ENCODE peak calls at places on chromosomes 16 and 17, in four cellular contexts. P, M, R and A are unnamed samples.

GRCh38 chr17:35175638-35176415 is 18.4 kb downstream of the SLC35G3 start:
- DNase-seq in P (no peak), M (no peak), R (no peak), A (no peak)

GRCh38 chr17:38741853-38742421 is 6.2 kb downstream of the PCGF2 start:
- DNase-seq in P (peak; percentile 83), M (no peak), R (peak; percentile 65), A (no peak)

GRCh38 chr17:17166446-17166845 is 39.7 kb downstream of the PLD6 start:
- DNase-seq in R (no peak), M (no peak), P (no peak), A (no peak)

GRCh38 chr16:70644763-70645597 is 1.4 kb upstream of the IL34 start:
- DNase-seq in M (no peak), R (peak; percentile 41), P (no peak), A (no peak)

GRCh38 chr17:37068266-37068665 is 119.5 kb downstream of the AATF start:
- DNase-seq in M (no peak), R (no peak), P (peak; percentile 35), A (no peak)

GRCh38 chr16:77302249-77302648 is 103.0 kb downstream of the SYCE1L start:
- DNase-seq in R (no peak), M (no peak), P (no peak), A (no peak)

GRCh38 chr17:47203984-47204721 is 5.0 kb upstream of the MYL4 start:
- DNase-seq in P (no peak), M (no peak), R (no peak), A (no peak)

GRCh38 chr17:1511290-1511689 is 5.1 kb downstream of the INPP5K start:
- DNase-seq in M (no peak), P (no peak), R (no peak), A (no peak)

GRCh38 chr16:85372627-85373372 is 240.3 kb upstream of the GSE1 start:
- DNase-seq in R (no peak), P (peak; percentile 61), M (peak; percentile 52), A (no peak)

GRCh38 chr17:18027280-18027679 is 11.7 kb downstream of the ATPAF2 start:
- DNase-seq in M (no peak), P (no peak), R (no peak), A (no peak)

GRCh38 chr16:78770353-78771091 is 671.1 kb downstream of the WWOX start:
- DNase-seq in P (peak; percentile 78), R (peak; percentile 81), M (peak; percentile 49), A (peak; percentile 70)

GRCh38 chr16:88630941-88631340 is 7.4 kb upstream of the IL17C start:
- DNase-seq in R (no peak), M (no peak), P (no peak), A (no peak)

GRCh38 chr16:57797216-57797525 is 5.1 kb downstream of the KIFC3 start:
- DNase-seq in M (no peak), P (no peak), R (no peak), A (no peak)
- H3K27ac ChIP-seq in M (peak overlapping the region; percentile 91), P (peak overlapping the region; percentile 88), R (no peak overlapping the region), A (no peak overlapping the region)

GRCh38 chr17:40538019-40538935 is 27.0 kb downstream of the CCR7 start:
- DNase-seq in P (no peak), M (no peak), R (no peak), A (no peak)

GRCh38 chr17:40540448-40540847 is 24.8 kb downstream of the CCR7 start:
- DNase-seq in M (no peak), P (no peak), R (no peak), A (no peak)

GRCh38 chr17:40541060-40541872 is 24.0 kb downstream of the CCR7 start:
- DNase-seq in P (no peak), M (no peak), R (no peak), A (no peak)

GRCh38 chr17:40538936-40539705 is 26.2 kb downstream of the CCR7 start:
- DNase-seq in P (no peak), M (no peak), R (no peak), A (no peak)

GRCh38 chr17:40539711-40540411 is 25.4 kb downstream of the CCR7 start:
- DNase-seq in R (no peak), P (no peak), M (no peak), A (no peak)
- TF ChIP-seq EP300 in R (no peak), P (no peak), M (no peak), A (no peak)

DNA sequence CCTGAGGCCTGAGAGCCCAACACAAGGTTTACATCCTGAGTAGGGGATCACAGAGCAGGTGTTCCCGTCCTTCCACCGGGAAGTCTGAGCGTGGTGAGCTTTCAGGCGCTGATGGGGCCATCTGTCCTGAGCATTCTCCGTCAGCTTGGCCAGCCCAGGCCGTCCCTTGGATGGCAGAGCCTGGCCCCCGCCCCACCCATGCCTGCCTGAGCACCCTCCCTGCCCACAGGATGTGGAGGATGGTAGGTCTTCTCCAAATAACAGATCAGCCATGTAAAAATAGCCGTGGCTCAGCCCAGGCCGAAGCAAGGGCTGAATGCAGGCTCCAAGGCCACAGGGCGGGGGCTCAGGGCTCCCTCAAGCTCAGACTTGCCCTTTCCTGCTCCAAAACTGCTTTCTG is 20.2 kb downstream of the SPNS2 start:
- DNase-seq in P (no peak), R (no peak), M (no peak), A (no peak)
- H3K4me3 ChIP-seq in P (no peak overlapping the region), R (no peak overlapping the region), M (no peak overlapping the region), A (no peak overlapping the region)

DNA sequence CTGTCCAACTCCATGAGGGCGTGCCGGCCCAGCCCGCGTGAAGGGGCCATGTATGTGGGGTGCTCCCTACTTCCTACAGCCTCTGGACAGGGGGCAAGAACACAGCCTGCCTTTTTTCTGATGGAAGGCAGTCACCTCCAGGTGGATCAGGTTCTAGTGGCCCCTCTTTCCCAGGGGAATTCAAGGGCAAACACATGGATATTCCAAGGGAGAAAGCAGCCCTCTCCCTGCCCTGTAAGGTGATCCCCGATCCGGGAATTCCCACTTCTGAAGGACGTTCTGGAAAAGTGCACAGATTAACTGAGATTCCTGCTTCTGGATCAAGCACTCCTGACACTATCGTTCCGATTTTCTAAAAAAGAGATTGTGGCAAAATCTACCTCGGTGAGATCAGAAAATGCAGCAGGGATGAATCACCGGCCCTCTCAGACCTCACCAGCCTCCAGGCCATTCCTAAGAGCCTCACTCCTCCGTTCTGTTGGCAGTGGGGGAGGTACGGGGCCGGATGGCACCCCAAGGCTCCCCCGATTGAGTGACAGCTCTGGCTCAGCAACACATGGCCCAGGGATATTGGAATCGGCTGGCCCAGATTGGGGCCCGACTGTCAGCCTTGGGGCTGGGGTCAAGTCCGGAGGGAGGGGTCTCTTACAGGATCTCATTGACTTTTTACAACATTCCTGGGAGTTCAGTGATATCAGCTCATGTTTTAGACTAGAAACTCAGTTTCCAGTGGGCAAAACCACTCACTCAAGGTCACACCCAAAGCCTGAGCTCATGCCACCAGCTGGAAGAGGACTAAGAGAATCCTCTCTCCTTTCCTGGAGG is 12.3 kb downstream of the STX1B start:
- DNase-seq in R (no peak), M (peak; percentile 74), P (no peak), A (no peak)
- H3K27ac ChIP-seq in R (peak overlapping the region; percentile 92), M (peak overlapping the region; percentile 100), P (peak overlapping the region; percentile 82), A (peak overlapping the region; percentile 37)

GRCh38 chr16:2340564-2341455 is at the start of gene ABCA3:
- DNase-seq in R (peak; percentile 100), M (peak; percentile 95), P (peak; percentile 94), A (peak; percentile 81)
- TF ChIP-seq EP300 in R (no peak), M (no peak), P (no peak), A (peak; percentile 83)

GRCh38 chr17:19317359-19318095 is 45.0 kb downstream of the B9D1 start:
- DNase-seq in R (no peak), M (peak; percentile 60), P (peak; percentile 36), A (peak; percentile 75)
- H3K4me3 ChIP-seq in R (no peak overlapping the region), M (no peak overlapping the region), P (no peak overlapping the region), A (no peak overlapping the region)

GRCh38 chr16:7421578-7421977 is 88.9 kb downstream of the RBFOX1 start:
- DNase-seq in P (no peak), R (no peak), M (no peak), A (no peak)
- H3K27ac ChIP-seq in P (no peak overlapping the region), R (no peak overlapping the region), M (no peak overlapping the region), A (no peak overlapping the region)

DNA sequence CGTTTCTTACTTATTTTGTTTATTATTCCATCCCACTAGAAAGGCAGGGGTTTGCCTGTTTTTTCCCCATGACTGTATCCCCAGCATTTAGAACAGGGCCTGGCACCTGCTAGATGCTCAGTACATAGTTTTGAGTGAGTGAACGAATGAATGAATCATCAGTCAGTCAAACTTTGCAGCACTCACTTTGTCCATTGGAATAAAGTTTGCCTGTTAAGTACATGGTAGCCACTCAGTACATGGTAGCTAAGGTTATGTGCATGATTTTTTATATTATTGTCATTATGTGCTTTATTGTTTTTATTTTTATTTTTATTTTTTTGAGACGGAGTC is 88.5 kb downstream of the CMIP start:
- DNase-seq in P (no peak), R (no peak), M (no peak), A (no peak)
- TF ChIP-seq EP300 in P (no peak), R (no peak), M (no peak), A (no peak)

DNA sequence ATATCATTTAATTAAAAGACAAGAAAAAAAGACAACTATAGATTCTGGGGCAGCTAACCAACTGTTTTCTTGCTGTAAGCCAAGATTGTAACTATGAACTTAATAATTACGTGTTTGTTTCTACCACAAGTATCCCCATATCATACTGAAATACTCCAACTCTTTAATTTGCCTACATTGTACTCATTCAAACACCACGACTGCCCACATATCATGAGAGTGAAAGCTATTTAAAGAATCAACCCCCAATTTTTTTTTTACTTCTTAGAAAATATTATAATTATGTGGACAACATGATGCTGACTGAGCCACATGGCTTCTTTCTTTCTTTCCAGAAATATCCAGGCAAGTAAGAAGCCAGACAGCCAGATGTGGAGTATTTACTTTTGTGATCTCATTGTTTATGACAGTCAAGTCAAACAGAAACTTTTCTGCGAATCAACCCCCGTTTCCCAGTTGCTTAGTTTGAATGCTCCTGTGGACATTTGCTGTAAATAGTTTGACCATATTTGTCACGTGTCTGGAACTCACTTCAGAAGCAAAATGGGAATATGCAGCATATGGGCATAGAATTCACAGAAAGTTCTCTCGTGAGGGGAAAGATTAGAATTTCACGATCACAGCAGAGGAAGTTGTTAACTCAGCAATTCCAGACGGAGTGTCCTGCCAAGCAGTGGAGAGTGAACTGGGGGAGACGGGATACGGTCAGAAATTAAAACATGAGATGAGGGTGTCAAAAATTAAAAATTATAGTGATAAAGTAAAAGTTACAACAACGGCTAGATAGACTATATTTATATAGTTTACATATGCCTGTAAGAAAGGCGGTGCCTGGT is 126.7 kb upstream of the PSMD7 start:
- DNase-seq in M (peak; percentile 5), R (no peak), P (no peak), A (no peak)
- H3K4me3 ChIP-seq in M (no peak overlapping the region), R (no peak overlapping the region), P (peak overlapping the region; percentile 31), A (peak overlapping the region; percentile 23)